ENCODE peak calls at places on chromosomes 2 and 18, in eight cellular contexts. U is fibroblast of the aortic adventitia, O is cardiac fibroblast, M is A549, D is PC-3, W is AG04450, T is GM12864, B is choroid plexus epithelial cell. H is an unnamed sample.

GRCh38 chr2:19607400-19607799 is 249.0 kb upstream of the OSR1 start:
- DNase-seq in U (peak), O (peak), M (peak), D (peak), W (peak), T (no peak), B (peak), H (no peak)

GRCh38 chr18:62957885-62958472 is 242.6 kb downstream of the PHLPP1 start:
- DNase-seq in U (peak), O (peak), M (no peak), D (peak), W (no peak), T (peak), B (peak), H (no peak)

GRCh38 chr18:75801178-75801577 is 373.7 kb upstream of the SMIM21 start:
- DNase-seq in U (no peak), O (no peak), M (no peak), D (no peak), W (no peak), T (no peak), B (no peak), H (no peak)

GRCh38 chr18:3675446-3675845 is 225.5 kb downstream of the TGIF1 start:
- DNase-seq in U (no peak), O (no peak), M (peak), D (peak), W (no peak), T (no peak), B (no peak), H (peak)

GRCh38 chr18:75218524-75218923 is 7.9 kb downstream of the TSHZ1 start:
- DNase-seq in U (no peak), O (no peak), M (no peak), D (no peak), W (no peak), T (no peak), B (no peak), H (no peak)

GRCh38 chr2:232353096-232353495 is 25.5 kb upstream of the ALPP start:
- DNase-seq in U (no peak), O (no peak), M (no peak), D (no peak), W (no peak), T (no peak), B (no peak), H (no peak)

GRCh38 chr2:18312818-18313217 is 247.6 kb downstream of the RDH14 start:
- DNase-seq in U (no peak), O (no peak), M (no peak), D (no peak), W (no peak), T (no peak), B (no peak), H (no peak)

GRCh38 chr2:46297546-46298271 is 502 bp downstream of the EPAS1 start:
- DNase-seq in U (no peak), O (no peak), M (peak), D (peak), W (no peak), T (no peak), B (no peak), H (no peak)

GRCh38 chr2:99448556-99448955 is 41.3 kb downstream of the REV1 start:
- DNase-seq in U (peak), O (peak), M (no peak), D (peak), W (no peak), T (no peak), B (peak), H (peak)

GRCh38 chr2:71861186-71862160 is 286.2 kb downstream of the CYP26B1 start:
- DNase-seq in U (no peak), O (no peak), M (no peak), D (no peak), W (no peak), T (no peak), B (no peak), H (no peak)

GRCh38 chr18:35117951-35118411 is 76.8 kb downstream of the MAPRE2 start:
- DNase-seq in U (peak), O (peak), M (no peak), D (no peak), W (peak), T (no peak), B (peak), H (peak)

GRCh38 chr2:10045561-10046355 is 2.4 kb downstream of the KLF11 start:
- DNase-seq in U (peak), O (no peak), M (no peak), D (no peak), W (no peak), T (no peak), B (no peak), H (no peak)

GRCh38 chr2:144703852-144704324 is 184.0 kb upstream of the ZEB2 start:
- DNase-seq in U (peak), O (peak), M (peak), D (peak), W (peak), T (no peak), B (peak), H (peak)

GRCh38 chr2:236284208-236284607 is 20.0 kb upstream of the ASB18 start:
- DNase-seq in U (no peak), O (no peak), M (no peak), D (no peak), W (no peak), T (no peak), B (no peak), H (no peak)

GRCh38 chr18:29234751-29235150 is 1057.8 kb upstream of the CDH2 start:
- DNase-seq in U (no peak), O (no peak), M (no peak), D (no peak), W (no peak), T (no peak), B (no peak), H (no peak)

GRCh38 chr2:150625300-150625699 is 137.8 kb upstream of the RND3 start:
- DNase-seq in U (no peak), O (no peak), M (no peak), D (peak), W (no peak), T (no peak), B (no peak), H (no peak)

GRCh38 chr2:215973954-215974699 is 39.2 kb downstream of the MREG start:
- DNase-seq in U (no peak), O (no peak), M (peak), D (peak), W (no peak), T (no peak), B (peak), H (no peak)

GRCh38 chr2:217973008-217973787 is 29.6 kb downstream of the TNS1 start:
- DNase-seq in U (no peak), O (no peak), M (no peak), D (no peak), W (no peak), T (no peak), B (no peak), H (no peak)

GRCh38 chr18:43661570-43661969 is 384.3 kb upstream of the SYT4 start:
- DNase-seq in U (peak), O (peak), M (no peak), D (peak), W (peak), T (peak), B (peak), H (peak)

GRCh38 chr2:37873229-37873628 is 51.9 kb upstream of the RMDN2 start:
- DNase-seq in U (no peak), O (no peak), M (no peak), D (no peak), W (no peak), T (no peak), B (no peak), H (no peak)

GRCh38 chr18:26159353-26159752 is 25.7 kb downstream of the PSMA8 start:
- DNase-seq in U (peak), O (peak), M (peak), D (peak), W (no peak), T (no peak), B (peak), H (no peak)

GRCh38 chr18:34767601-34768027 is 57.5 kb downstream of the DTNA start:
- DNase-seq in U (peak), O (peak), M (no peak), D (peak), W (peak), T (no peak), B (peak), H (peak)

GRCh38 chr2:42270757-42271156 is 90.3 kb downstream of the COX7A2L start:
- DNase-seq in U (no peak), O (no peak), M (no peak), D (no peak), W (no peak), T (no peak), B (no peak), H (no peak)

GRCh38 chr2:20136149-20136548 is 84.7 kb upstream of the LAPTM4A start:
- DNase-seq in U (no peak), O (no peak), M (no peak), D (no peak), W (no peak), T (no peak), B (no peak), H (no peak)

GRCh38 chr2:73907840-73908452 is 15.1 kb downstream of the ACTG2 start:
- DNase-seq in U (peak), O (peak), M (no peak), D (peak), W (no peak), T (no peak), B (peak), H (peak)

GRCh38 chr2:151760139-151760650 is 25.9 kb upstream of the NEB start:
- DNase-seq in U (no peak), O (peak), M (no peak), D (no peak), W (no peak), T (no peak), B (peak), H (peak)

GRCh38 chr2:218291934-218292699 is at the start of gene TMBIM1:
- DNase-seq in U (peak), O (peak), M (peak), D (peak), W (no peak), T (no peak), B (peak), H (peak)

GRCh38 chr2:20446917-20447436 is at the start of gene RHOB:
- DNase-seq in U (peak), O (peak), M (peak), D (peak), W (peak), T (peak), B (peak), H (peak)

GRCh38 chr2:85096616-85097015 is 36.6 kb upstream of the TCF7L1 start:
- DNase-seq in U (no peak), O (no peak), M (no peak), D (no peak), W (no peak), T (no peak), B (no peak), H (no peak)

GRCh38 chr2:30422437-30422805 is 24.6 kb upstream of the LCLAT1 start:
- DNase-seq in U (no peak), O (peak), M (no peak), D (peak), W (no peak), T (peak), B (no peak), H (no peak)

GRCh38 chr2:72846171-72847095 is 20.6 kb upstream of the EXOC6B start:
- DNase-seq in U (no peak), O (no peak), M (no peak), D (no peak), W (no peak), T (no peak), B (no peak), H (no peak)

GRCh38 chr2:108279468-108279867 is 9.2 kb upstream of the SULT1C2 start:
- DNase-seq in U (no peak), O (no peak), M (no peak), D (no peak), W (no peak), T (no peak), B (no peak), H (no peak)

GRCh38 chr2:208033701-208034502 is 8.6 kb upstream of the PLEKHM3 start:
- DNase-seq in U (peak), O (peak), M (no peak), D (peak), W (no peak), T (peak), B (peak), H (peak)

GRCh38 chr2:42547446-42548295 is 20.8 kb upstream of the MTA3 start:
- DNase-seq in U (no peak), O (no peak), M (no peak), D (no peak), W (no peak), T (no peak), B (no peak), H (no peak)

GRCh38 chr2:357811-358210 is 69.9 kb upstream of the ALKAL2 start:
- DNase-seq in U (no peak), O (no peak), M (no peak), D (no peak), W (no peak), T (no peak), B (no peak), H (no peak)

DNA sequence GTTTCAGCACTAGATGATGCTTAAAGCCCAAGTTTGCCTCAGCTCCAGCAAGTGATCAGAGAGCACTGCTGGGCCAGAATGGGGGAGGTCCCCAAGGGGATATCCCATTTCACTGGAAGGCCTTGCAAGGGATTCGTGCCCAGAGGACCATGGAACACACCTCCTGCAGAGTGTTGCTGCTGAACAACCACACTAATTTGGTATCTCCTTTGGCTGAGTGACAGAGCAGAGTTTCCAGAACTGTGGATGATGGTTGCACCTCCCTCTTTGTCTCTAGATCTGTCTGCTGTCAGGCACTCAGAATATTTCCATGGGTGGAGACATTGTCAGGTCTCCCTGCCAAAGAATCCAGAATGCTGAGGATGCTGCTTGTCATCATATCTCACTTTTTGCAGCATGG is 484.8 kb upstream of the NETO1 start:
- DNase-seq in U (peak), O (peak), M (no peak), D (no peak), W (no peak), T (no peak), B (peak), H (peak)
- TF ChIP-seq CTCF in U (peak), O (no peak), M (no peak), D (no peak), W (no peak), T (no peak), B (peak), H (peak)

GRCh38 chr18:476368-476767 is 24.1 kb downstream of the COLEC12 start:
- DNase-seq in U (no peak), O (no peak), M (no peak), D (no peak), W (no peak), T (no peak), B (no peak), H (no peak)
- H3K4me3 ChIP-seq in U (no peak), O (no peak), M (no peak), D (no peak), W (no peak), T (no peak), B (no peak), H (no peak)

DNA sequence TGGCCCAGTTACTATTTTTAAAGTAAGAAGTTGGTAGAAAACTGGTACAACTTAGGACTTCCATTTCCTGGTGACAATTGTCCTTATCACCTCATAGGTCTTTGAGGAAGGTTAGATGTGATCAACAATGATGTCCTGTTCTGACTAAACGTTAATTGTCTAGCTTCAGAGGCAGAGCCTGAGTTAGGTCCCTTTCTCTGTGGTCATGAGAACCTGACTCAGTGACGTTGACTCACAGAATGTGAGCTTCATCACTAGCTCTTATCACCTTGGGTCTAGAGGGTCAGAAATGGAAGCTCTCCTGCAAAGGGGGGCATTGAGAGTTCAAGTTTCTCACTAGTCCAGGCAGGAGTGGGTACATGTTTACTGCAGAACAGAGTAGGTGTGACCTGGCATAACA is 60.6 kb upstream of the ATP8B1 start:
- DNase-seq in U (no peak), O (no peak), M (no peak), D (peak), W (no peak), T (no peak), B (no peak), H (no peak)
- TF ChIP-seq CTCF in U (no peak), O (no peak), M (no peak), D (no peak), W (no peak), T (no peak), B (no peak), H (no peak)

DNA sequence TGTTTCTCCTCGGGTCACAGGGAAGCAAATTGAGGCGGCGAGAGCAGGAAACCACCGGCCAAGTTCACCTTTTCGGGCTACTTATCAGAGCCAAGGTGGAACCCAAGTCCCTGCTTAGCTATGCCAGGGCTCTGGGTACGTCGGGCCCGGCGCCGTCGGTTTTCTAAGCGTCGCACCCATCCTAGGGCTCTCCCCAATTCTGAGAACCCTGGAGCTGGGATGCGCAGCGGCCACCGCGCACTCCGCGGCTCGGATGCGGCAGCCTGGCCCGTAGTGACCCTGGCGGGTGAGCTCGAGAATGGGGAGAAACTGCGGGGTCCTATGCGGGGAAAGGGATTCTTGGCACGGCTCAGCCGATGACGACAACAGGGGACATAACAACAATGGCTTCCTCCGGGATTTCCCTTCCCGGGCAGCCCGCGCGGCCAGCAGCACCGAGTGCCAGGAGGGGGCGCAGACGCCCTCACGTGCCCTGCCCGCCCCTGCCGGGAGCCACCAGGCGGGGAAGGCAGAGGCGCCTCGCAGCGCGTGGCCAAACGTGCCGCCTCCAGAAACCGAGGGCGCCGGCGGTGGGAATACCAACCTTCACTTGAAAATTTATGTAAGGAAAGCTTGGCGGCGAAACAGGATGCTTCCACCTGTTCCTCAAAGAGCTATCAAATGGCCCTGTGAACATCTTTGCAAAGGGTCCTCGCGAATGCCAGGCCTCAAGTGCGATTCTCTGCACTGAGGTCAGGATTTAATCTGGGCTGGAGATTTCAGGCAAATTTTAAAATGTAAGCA is 2.1 kb upstream of the SLC30A3 start:
- DNase-seq in U (no peak), O (peak), M (peak), D (peak), W (no peak), T (no peak), B (peak), H (peak)
- H3K4me3 ChIP-seq in U (no peak), O (peak), M (peak), D (peak), W (peak), T (peak), B (no peak), H (no peak)

DNA sequence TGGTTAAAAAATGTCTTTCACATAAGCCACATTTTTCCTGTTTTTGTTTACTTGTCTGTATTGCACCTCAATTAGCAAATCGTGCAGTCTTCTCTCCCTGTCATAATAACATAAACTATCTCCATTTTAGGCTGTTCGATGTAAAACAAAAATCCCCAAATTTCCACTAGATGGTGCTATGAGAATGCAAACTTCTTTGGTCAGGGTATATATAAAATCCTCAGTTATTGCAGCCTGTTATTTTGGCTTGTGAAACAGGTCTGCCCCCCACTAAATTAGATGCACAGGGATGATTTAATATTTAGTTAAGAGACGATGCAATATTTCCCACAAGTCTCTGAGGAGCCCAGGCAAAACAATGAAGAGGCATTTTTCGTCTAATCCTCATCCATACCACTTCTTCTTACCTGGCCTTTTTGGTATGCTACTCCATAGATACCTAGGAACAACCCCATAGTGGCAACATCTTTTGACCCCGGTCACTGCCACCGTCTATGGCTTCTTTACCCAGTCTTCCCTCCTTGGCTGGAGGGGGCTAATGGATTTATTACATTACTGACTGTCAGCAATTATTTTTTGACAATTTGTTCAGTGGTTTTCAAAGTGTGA is 117.3 kb upstream of the CWC22 start:
- DNase-seq in U (peak), O (peak), M (peak), D (peak), W (peak), T (no peak), B (peak), H (peak)
- TF ChIP-seq CTCF in U (peak), O (peak), M (peak), D (peak), W (peak), T (peak), B (peak), H (peak)

GRCh38 chr2:8412586-8412985 is 269.3 kb upstream of the ID2 start:
- DNase-seq in U (peak), O (peak), M (no peak), D (no peak), W (no peak), T (no peak), B (no peak), H (no peak)
- H3K4me3 ChIP-seq in U (no peak), O (no peak), M (no peak), D (no peak), W (no peak), T (no peak), B (no peak), H (no peak)

GRCh38 chr2:166895243-166895642 is 7.0 kb downstream of the XIRP2 start:
- DNase-seq in U (no peak), O (no peak), M (no peak), D (peak), W (no peak), T (no peak), B (no peak), H (no peak)

GRCh38 chr2:166899676-166900075 is 11.4 kb downstream of the XIRP2 start:
- DNase-seq in U (no peak), O (no peak), M (no peak), D (no peak), W (no peak), T (no peak), B (no peak), H (no peak)

GRCh38 chr2:166897666-166898065 is 9.4 kb downstream of the XIRP2 start:
- DNase-seq in U (no peak), O (no peak), M (no peak), D (no peak), W (no peak), T (no peak), B (no peak), H (no peak)

GRCh38 chr2:166900700-166901099 is 12.4 kb downstream of the XIRP2 start:
- DNase-seq in U (peak), O (peak), M (no peak), D (peak), W (no peak), T (no peak), B (peak), H (peak)
- TF ChIP-seq CTCF in U (peak), O (peak), M (no peak), D (peak), W (peak), T (no peak), B (peak), H (peak)

H was measured in astrocyte of the spinal cord.